ENCODE peak calls at places on chromosomes 13 and 19, in four cellular contexts. Z is A549, G is K562, P is GM12878. U is an unnamed sample.

GRCh38 chr13:59533561-59534337 is 630.0 kb downstream of the DIAPH3 start:
- DNase-seq in P (no peak), G (no peak), Z (peak), U (peak)

GRCh38 chr19:571127-571974 is 1.0 kb upstream of the BSG start:
- DNase-seq in P (peak), Z (peak), G (peak), U (peak)

GRCh38 chr13:99896712-99897440 is 74.7 kb downstream of the ZIC5 start:
- DNase-seq in P (no peak), Z (no peak), G (no peak), U (no peak)

GRCh38 chr13:57865600-57866294 is 234.2 kb downstream of the PCDH17 start:
- DNase-seq in P (no peak), Z (no peak), G (no peak), U (no peak)

GRCh38 chr13:78032132-78032531 is 113.5 kb upstream of the EDNRB start:
- DNase-seq in G (no peak), P (no peak), Z (no peak), U (no peak)

GRCh38 chr13:49343731-49344130 is 96.0 kb downstream of the CDADC1 start:
- DNase-seq in G (no peak), P (no peak), Z (no peak), U (no peak)

GRCh38 chr19:343941-344624 is 513 bp downstream of the MIER2 start:
- DNase-seq in G (peak), Z (no peak), P (no peak), U (no peak)

GRCh38 chr19:35119091-35119490 is 3.5 kb downstream of the FXYD3 start:
- DNase-seq in P (no peak), Z (no peak), G (no peak), U (no peak)

GRCh38 chr19:17419154-17419490 is 725 bp upstream of the MVB12A start:
- DNase-seq in Z (no peak), G (no peak), P (no peak), U (no peak)

GRCh38 chr13:47033216-47033615 is 136.4 kb upstream of the HTR2A start:
- DNase-seq in G (no peak), Z (no peak), P (no peak), U (no peak)

GRCh38 chr13:93368296-93368695 is 141.7 kb downstream of the GPC6 start:
- DNase-seq in G (peak), P (no peak), Z (no peak), U (no peak)

GRCh38 chr19:43699506-43700367 is 16.1 kb upstream of the IRGC start:
- DNase-seq in P (no peak), Z (no peak), G (no peak), U (no peak)

GRCh38 chr13:34343413-34343812 is 525.5 kb downstream of the RFC3 start:
- DNase-seq in Z (no peak), P (no peak), G (no peak), U (no peak)

GRCh38 chr13:103255587-103256301 is 189.5 kb upstream of the SLC10A2 start:
- DNase-seq in Z (no peak), G (no peak), P (no peak), U (no peak)

GRCh38 chr19:14650161-14650560 is 24.5 kb downstream of the ADGRE3 start:
- DNase-seq in P (no peak), Z (no peak), G (no peak), U (no peak)

GRCh38 chr13:102128216-102128800 is 273.5 kb downstream of the FGF14 start:
- DNase-seq in G (no peak), P (no peak), Z (no peak), U (no peak)

GRCh38 chr13:104809483-104809882 is 1726.0 kb downstream of the EFNB2 start:
- DNase-seq in Z (no peak), G (no peak), P (no peak), U (no peak)

GRCh38 chr19:2616741-2617392 is 85.6 kb downstream of the GNG7 start:
- DNase-seq in G (no peak), P (no peak), Z (no peak), U (peak)

GRCh38 chr13:33109319-33109718 is 93.1 kb downstream of the KL start:
- DNase-seq in Z (no peak), P (no peak), G (no peak), U (no peak)

GRCh38 chr13:89458456-89458855 is 1787.3 kb downstream of the SLITRK5 start:
- DNase-seq in Z (no peak), P (no peak), G (no peak), U (no peak)

GRCh38 chr19:29872224-29872731 is 60.5 kb downstream of the CCNE1 start:
- DNase-seq in Z (peak), P (no peak), G (peak), U (no peak)

GRCh38 chr19:485583-486236 is 10.6 kb upstream of the MADCAM1 start:
- DNase-seq in Z (no peak), P (no peak), G (no peak), U (peak)

GRCh38 chr13:34334984-34335661 is 517.2 kb downstream of the RFC3 start:
- DNase-seq in Z (no peak), G (no peak), P (no peak), U (no peak)

GRCh38 chr19:37991841-37992248 is 84.8 kb downstream of the SIPA1L3 start:
- DNase-seq in G (no peak), P (no peak), Z (no peak), U (peak)

DNA sequence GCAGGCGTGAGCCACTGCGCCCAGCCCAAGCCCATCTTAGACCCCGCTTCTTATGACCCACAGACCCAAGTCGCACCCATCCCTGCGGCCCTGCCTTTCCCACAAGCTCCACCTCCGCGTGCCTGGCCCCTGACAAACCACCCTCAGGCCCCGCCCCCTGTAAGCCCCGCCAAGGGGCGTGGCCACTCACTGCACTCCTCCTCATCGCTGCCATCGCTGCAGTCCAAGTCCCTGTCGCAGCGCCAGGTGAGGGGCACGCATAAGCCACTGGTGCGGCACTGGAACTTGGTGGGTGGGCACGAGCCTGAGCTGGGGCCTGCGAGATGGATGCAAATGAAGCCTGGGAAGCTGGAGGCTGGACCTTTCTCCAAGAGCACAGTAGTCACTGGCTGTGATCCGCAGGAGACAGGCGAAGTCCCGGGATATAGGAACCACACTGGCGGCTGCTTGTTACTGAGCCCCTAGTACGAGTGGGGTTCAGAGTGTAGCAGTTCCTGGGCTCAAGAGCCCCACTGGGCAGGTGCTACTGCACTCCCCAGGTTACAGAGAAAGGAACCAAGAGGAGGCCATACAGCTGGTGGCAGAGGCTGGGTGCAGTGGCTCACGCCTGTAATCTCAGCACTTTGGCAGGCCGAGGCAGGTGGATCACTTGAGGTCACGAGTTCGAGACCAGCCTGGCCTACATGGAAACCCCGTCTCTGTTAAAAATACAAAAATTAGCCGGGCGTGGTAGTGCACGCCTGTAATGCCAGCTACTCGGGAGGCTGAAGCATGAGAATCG is 3.1 kb downstream of the CD320 start:
- DNase-seq in P (no peak), G (peak), Z (no peak), U (no peak)
- TF ChIP-seq POLR2AphosphoS2 in P (no peak), G (no peak), Z (no peak), U (no peak)

GRCh38 chr13:94713556-94714182 is 1.3 kb upstream of the SOX21 start:
- DNase-seq in Z (no peak), P (no peak), G (no peak), U (no peak)

GRCh38 chr13:94712812-94713555 is 639 bp upstream of the SOX21 start:
- DNase-seq in G (no peak), Z (peak), P (no peak), U (no peak)

GRCh38 chr13:94712287-94712811 is at the start of gene SOX21:
- DNase-seq in P (no peak), Z (peak), G (no peak), U (no peak)

GRCh38 chr13:94711561-94712286 is 621 bp downstream of the SOX21 start:
- DNase-seq in G (peak), Z (peak), P (no peak), U (no peak)

GRCh38 chr13:94716016-94716415 is 3.7 kb upstream of the SOX21 start:
- DNase-seq in P (no peak), G (no peak), Z (no peak), U (no peak)
- TF ChIP-seq POLR2AphosphoS2 in P (no peak), G (no peak), Z (no peak), U (no peak)

GRCh38 chr19:32646556-32646955 is 28.4 kb downstream of the ANKRD27 start:
- DNase-seq in P (no peak), G (no peak), Z (no peak), U (no peak)

GRCh38 chr19:32637480-32637879 is 37.5 kb downstream of the ANKRD27 start:
- DNase-seq in G (no peak), P (no peak), Z (no peak), U (no peak)

GRCh38 chr19:32638625-32639024 is 36.4 kb downstream of the ANKRD27 start:
- DNase-seq in G (no peak), Z (no peak), P (no peak), U (no peak)

GRCh38 chr19:32647361-32647760 is 27.6 kb downstream of the ANKRD27 start:
- DNase-seq in P (no peak), G (no peak), Z (no peak), U (no peak)

GRCh38 chr19:32642771-32643170 is 32.2 kb downstream of the ANKRD27 start:
- DNase-seq in Z (no peak), G (no peak), P (no peak), U (no peak)
- TF ChIP-seq POLR2AphosphoS2 in Z (no peak), G (no peak), P (no peak), U (no peak)

GRCh38 chr19:13118424-13119193 is 545 bp downstream of the NACC1 start:
- DNase-seq in P (no peak), Z (peak), G (peak), U (peak)
- TF ChIP-seq POLR2AphosphoS2 in P (no peak), Z (no peak), G (no peak), U (no peak)

GRCh38 chr13:112175162-112176075 is 108.5 kb downstream of the SOX1 start:
- DNase-seq in P (no peak), Z (no peak), G (no peak), U (no peak)
- TF ChIP-seq POLR2AphosphoS2 in P (no peak), Z (no peak), G (no peak), U (no peak)

DNA sequence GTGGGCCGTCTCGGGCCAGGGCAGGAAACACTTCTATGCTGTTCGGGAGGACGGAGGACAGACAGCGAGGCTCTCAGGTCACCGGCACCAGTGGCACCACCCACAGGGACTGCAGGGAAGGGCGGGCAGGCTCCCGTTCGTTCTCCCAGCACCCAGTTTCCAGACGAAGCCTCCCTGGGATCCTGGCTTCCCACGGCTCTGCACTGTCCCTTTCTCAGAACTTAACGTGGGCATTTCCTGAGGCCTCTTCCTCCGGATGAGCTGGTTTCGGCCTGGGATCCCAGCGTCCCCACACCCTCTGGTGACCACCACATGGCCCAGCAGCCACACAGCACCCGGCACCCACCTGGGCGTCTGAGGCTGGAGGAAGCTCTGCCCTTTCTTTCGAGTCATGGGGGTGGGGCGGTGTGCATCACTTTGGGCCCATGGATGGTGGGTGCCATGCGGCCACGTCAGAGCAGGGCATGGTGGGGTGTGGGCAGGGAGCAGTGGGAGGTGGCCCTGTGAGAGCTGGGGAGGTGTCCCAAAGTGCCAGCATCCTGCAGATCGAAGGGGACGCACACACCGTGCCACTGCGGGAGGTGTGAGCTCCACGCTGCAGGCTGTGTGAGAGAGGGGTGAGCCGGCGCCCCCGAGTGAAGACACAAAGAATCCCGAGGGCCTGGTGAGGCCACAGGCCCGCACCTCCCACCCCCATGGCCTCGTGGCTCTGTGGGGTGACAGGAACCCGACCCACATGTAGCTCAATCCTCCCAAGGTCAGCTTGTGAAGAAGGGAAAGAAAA is 38.7 kb upstream of the GRTP1 start:
- DNase-seq in P (no peak), Z (no peak), G (no peak), U (no peak)
- TF ChIP-seq POLR2AphosphoS2 in P (no peak), Z (no peak), G (no peak), U (no peak)

GRCh38 chr13:95931300-95932025 is 121.7 kb downstream of the UGGT2 start:
- DNase-seq in P (no peak), G (no peak), Z (no peak), U (no peak)
- TF ChIP-seq POLR2AphosphoS2 in P (no peak), G (no peak), Z (no peak), U (no peak)

GRCh38 chr13:36862722-36863121 is 43.7 kb downstream of the RFXAP start:
- DNase-seq in G (no peak), Z (no peak), P (no peak), U (no peak)
- TF ChIP-seq POLR2AphosphoS2 in G (no peak), Z (no peak), P (no peak), U (no peak)

GRCh38 chr13:95146486-95146885 is 154.8 kb downstream of the ABCC4 start:
- DNase-seq in Z (no peak), P (no peak), G (no peak), U (no peak)
- TF ChIP-seq POLR2AphosphoS2 in Z (no peak), P (no peak), G (no peak), U (no peak)

DNA sequence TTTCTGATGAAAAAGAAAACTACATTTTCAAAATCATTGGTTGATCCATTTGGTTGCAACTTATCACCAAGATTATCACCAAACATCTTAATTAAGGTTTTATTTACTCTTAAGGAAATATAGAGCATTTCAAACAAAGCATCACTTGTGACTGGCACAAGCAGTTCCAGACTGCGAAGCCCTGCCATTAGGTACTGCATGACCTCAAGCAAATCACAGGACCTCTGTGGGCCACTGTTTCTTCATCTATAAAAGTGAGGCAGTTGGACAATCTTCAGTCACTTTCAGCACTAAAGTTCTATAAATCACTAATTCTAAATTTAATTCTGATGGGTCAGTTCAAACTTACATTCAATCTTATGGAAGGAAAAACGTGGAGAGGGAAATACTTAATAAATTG is 2.0 kb downstream of the ELF1 start:
- DNase-seq in P (no peak), Z (peak), G (no peak), U (no peak)
- TF ChIP-seq POLR2AphosphoS2 in P (peak), Z (no peak), G (no peak), U (no peak)

U was measured in HepG2.